ENCODE peak calls at places on chromosomes 16 and 17, in eight cellular contexts. One of them, this sample, is unnamed.

GRCh38 chr17:2635675-2636074 is 42.2 kb downstream of the PAFAH1B1 start:
- DNase-seq in Calu3: no peak
- DNase-seq in CD8-positive, alpha-beta T cell: no peak
- DNase-seq in CD8-positive, alpha-beta memory T cell: no peak
- DNase-seq in left lobe of liver: no peak
- DNase-seq in dorsolateral prefrontal cortex: no peak
- DNase-seq in A549: no peak
- DNase-seq in stimulated activated CD4-positive, alpha-beta T cell treated with anti-CD3 and anti-CD28 coated beads, Interleukin-12 subunit alpha, Interleukin-12 subunit beta, amount 100 ng/mL, for 48 hours: no peak
- DNase-seq in this sample: no peak

GRCh38 chr16:89687092-89687940 is 827 bp downstream of the CDK10 start:
- DNase-seq in Calu3: peak
- DNase-seq in CD8-positive, alpha-beta T cell: no peak
- DNase-seq in CD8-positive, alpha-beta memory T cell: no peak
- DNase-seq in left lobe of liver: peak
- DNase-seq in dorsolateral prefrontal cortex: no peak
- DNase-seq in A549: peak
- DNase-seq in stimulated activated CD4-positive, alpha-beta T cell treated with anti-CD3 and anti-CD28 coated beads, Interleukin-12 subunit alpha, Interleukin-12 subunit beta, amount 100 ng/mL, for 48 hours: no peak
- DNase-seq in this sample: peak

GRCh38 chr16:8959921-8960787 is 3.6 kb downstream of the USP7 start:
- DNase-seq in Calu3: no peak
- DNase-seq in CD8-positive, alpha-beta T cell: no peak
- DNase-seq in CD8-positive, alpha-beta memory T cell: no peak
- DNase-seq in left lobe of liver: no peak
- DNase-seq in dorsolateral prefrontal cortex: no peak
- DNase-seq in A549: no peak
- DNase-seq in stimulated activated CD4-positive, alpha-beta T cell treated with anti-CD3 and anti-CD28 coated beads, Interleukin-12 subunit alpha, Interleukin-12 subunit beta, amount 100 ng/mL, for 48 hours: no peak
- DNase-seq in this sample: no peak

GRCh38 chr17:4998027-4998665 is 396 bp downstream of the KIF1C start:
- DNase-seq in Calu3: no peak
- DNase-seq in CD8-positive, alpha-beta T cell: no peak
- DNase-seq in CD8-positive, alpha-beta memory T cell: no peak
- DNase-seq in left lobe of liver: peak
- DNase-seq in dorsolateral prefrontal cortex: no peak
- DNase-seq in A549: peak
- DNase-seq in stimulated activated CD4-positive, alpha-beta T cell treated with anti-CD3 and anti-CD28 coated beads, Interleukin-12 subunit alpha, Interleukin-12 subunit beta, amount 100 ng/mL, for 48 hours: no peak
- DNase-seq in this sample: no peak

GRCh38 chr17:41060052-41060604 is at the start of gene KRTAP2-3:
- DNase-seq in Calu3: peak
- DNase-seq in CD8-positive, alpha-beta T cell: no peak
- DNase-seq in CD8-positive, alpha-beta memory T cell: no peak
- DNase-seq in left lobe of liver: no peak
- DNase-seq in dorsolateral prefrontal cortex: no peak
- DNase-seq in A549: peak
- DNase-seq in stimulated activated CD4-positive, alpha-beta T cell treated with anti-CD3 and anti-CD28 coated beads, Interleukin-12 subunit alpha, Interleukin-12 subunit beta, amount 100 ng/mL, for 48 hours: no peak
- DNase-seq in this sample: peak

GRCh38 chr16:24748242-24748641 is 18.8 kb downstream of the TNRC6A start:
- DNase-seq in Calu3: peak
- DNase-seq in CD8-positive, alpha-beta T cell: no peak
- DNase-seq in CD8-positive, alpha-beta memory T cell: no peak
- DNase-seq in left lobe of liver: no peak
- DNase-seq in dorsolateral prefrontal cortex: no peak
- DNase-seq in A549: peak
- DNase-seq in stimulated activated CD4-positive, alpha-beta T cell treated with anti-CD3 and anti-CD28 coated beads, Interleukin-12 subunit alpha, Interleukin-12 subunit beta, amount 100 ng/mL, for 48 hours: no peak
- DNase-seq in this sample: peak

GRCh38 chr17:15930426-15930825 is 14.5 kb upstream of the ADORA2B start:
- DNase-seq in Calu3: no peak
- DNase-seq in CD8-positive, alpha-beta T cell: no peak
- DNase-seq in CD8-positive, alpha-beta memory T cell: no peak
- DNase-seq in left lobe of liver: no peak
- DNase-seq in dorsolateral prefrontal cortex: no peak
- DNase-seq in A549: no peak
- DNase-seq in stimulated activated CD4-positive, alpha-beta T cell treated with anti-CD3 and anti-CD28 coated beads, Interleukin-12 subunit alpha, Interleukin-12 subunit beta, amount 100 ng/mL, for 48 hours: no peak
- DNase-seq in this sample: no peak

GRCh38 chr16:4113358-4114256 is 2.6 kb downstream of the ADCY9 start:
- DNase-seq in Calu3: no peak
- DNase-seq in CD8-positive, alpha-beta T cell: no peak
- DNase-seq in CD8-positive, alpha-beta memory T cell: no peak
- DNase-seq in left lobe of liver: peak
- DNase-seq in dorsolateral prefrontal cortex: no peak
- DNase-seq in A549: no peak
- DNase-seq in stimulated activated CD4-positive, alpha-beta T cell treated with anti-CD3 and anti-CD28 coated beads, Interleukin-12 subunit alpha, Interleukin-12 subunit beta, amount 100 ng/mL, for 48 hours: no peak
- DNase-seq in this sample: no peak

GRCh38 chr17:57130708-57131461 is 45.8 kb downstream of the AKAP1 start:
- DNase-seq in Calu3: peak
- DNase-seq in CD8-positive, alpha-beta T cell: peak
- DNase-seq in CD8-positive, alpha-beta memory T cell: peak
- DNase-seq in left lobe of liver: peak
- DNase-seq in dorsolateral prefrontal cortex: peak
- DNase-seq in A549: peak
- DNase-seq in stimulated activated CD4-positive, alpha-beta T cell treated with anti-CD3 and anti-CD28 coated beads, Interleukin-12 subunit alpha, Interleukin-12 subunit beta, amount 100 ng/mL, for 48 hours: peak
- DNase-seq in this sample: peak

GRCh38 chr17:29840884-29841283 is 89.1 kb downstream of the SSH2 start:
- DNase-seq in Calu3: no peak
- DNase-seq in CD8-positive, alpha-beta T cell: no peak
- DNase-seq in CD8-positive, alpha-beta memory T cell: no peak
- DNase-seq in left lobe of liver: no peak
- DNase-seq in dorsolateral prefrontal cortex: no peak
- DNase-seq in A549: no peak
- DNase-seq in stimulated activated CD4-positive, alpha-beta T cell treated with anti-CD3 and anti-CD28 coated beads, Interleukin-12 subunit alpha, Interleukin-12 subunit beta, amount 100 ng/mL, for 48 hours: no peak
- DNase-seq in this sample: peak

GRCh38 chr16:58054289-58054688 is 28.7 kb downstream of the MMP15 start:
- DNase-seq in Calu3: no peak
- DNase-seq in CD8-positive, alpha-beta T cell: no peak
- DNase-seq in CD8-positive, alpha-beta memory T cell: no peak
- DNase-seq in left lobe of liver: no peak
- DNase-seq in dorsolateral prefrontal cortex: no peak
- DNase-seq in A549: no peak
- DNase-seq in stimulated activated CD4-positive, alpha-beta T cell treated with anti-CD3 and anti-CD28 coated beads, Interleukin-12 subunit alpha, Interleukin-12 subunit beta, amount 100 ng/mL, for 48 hours: no peak
- DNase-seq in this sample: no peak

GRCh38 chr16:50197582-50197981 is 44.5 kb downstream of the TENT4B start:
- DNase-seq in Calu3: no peak
- DNase-seq in CD8-positive, alpha-beta T cell: no peak
- DNase-seq in CD8-positive, alpha-beta memory T cell: no peak
- DNase-seq in left lobe of liver: no peak
- DNase-seq in dorsolateral prefrontal cortex: no peak
- DNase-seq in A549: no peak
- DNase-seq in stimulated activated CD4-positive, alpha-beta T cell treated with anti-CD3 and anti-CD28 coated beads, Interleukin-12 subunit alpha, Interleukin-12 subunit beta, amount 100 ng/mL, for 48 hours: no peak
- DNase-seq in this sample: no peak

GRCh38 chr17:34858941-34859562 is 102.2 kb downstream of the CCT6B start:
- DNase-seq in Calu3: no peak
- DNase-seq in CD8-positive, alpha-beta T cell: no peak
- DNase-seq in CD8-positive, alpha-beta memory T cell: no peak
- DNase-seq in left lobe of liver: no peak
- DNase-seq in dorsolateral prefrontal cortex: no peak
- DNase-seq in A549: no peak
- DNase-seq in stimulated activated CD4-positive, alpha-beta T cell treated with anti-CD3 and anti-CD28 coated beads, Interleukin-12 subunit alpha, Interleukin-12 subunit beta, amount 100 ng/mL, for 48 hours: no peak
- DNase-seq in this sample: no peak

GRCh38 chr16:14559809-14560227 is 70.2 kb downstream of the PARN start:
- DNase-seq in Calu3: no peak
- DNase-seq in CD8-positive, alpha-beta T cell: no peak
- DNase-seq in CD8-positive, alpha-beta memory T cell: no peak
- DNase-seq in left lobe of liver: peak
- DNase-seq in dorsolateral prefrontal cortex: no peak
- DNase-seq in A549: peak
- DNase-seq in stimulated activated CD4-positive, alpha-beta T cell treated with anti-CD3 and anti-CD28 coated beads, Interleukin-12 subunit alpha, Interleukin-12 subunit beta, amount 100 ng/mL, for 48 hours: no peak
- DNase-seq in this sample: no peak

GRCh38 chr16:31507617-31507928 is 618 bp downstream of the RUSF1 start:
- DNase-seq in Calu3: no peak
- DNase-seq in CD8-positive, alpha-beta T cell: no peak
- DNase-seq in CD8-positive, alpha-beta memory T cell: no peak
- DNase-seq in left lobe of liver: no peak
- DNase-seq in dorsolateral prefrontal cortex: no peak
- DNase-seq in A549: no peak
- DNase-seq in stimulated activated CD4-positive, alpha-beta T cell treated with anti-CD3 and anti-CD28 coated beads, Interleukin-12 subunit alpha, Interleukin-12 subunit beta, amount 100 ng/mL, for 48 hours: no peak
- DNase-seq in this sample: no peak

GRCh38 chr17:32102172-32102571 is 40.1 kb upstream of the RHOT1 start:
- DNase-seq in Calu3: no peak
- DNase-seq in CD8-positive, alpha-beta T cell: no peak
- DNase-seq in CD8-positive, alpha-beta memory T cell: no peak
- DNase-seq in left lobe of liver: no peak
- DNase-seq in dorsolateral prefrontal cortex: no peak
- DNase-seq in A549: no peak
- DNase-seq in stimulated activated CD4-positive, alpha-beta T cell treated with anti-CD3 and anti-CD28 coated beads, Interleukin-12 subunit alpha, Interleukin-12 subunit beta, amount 100 ng/mL, for 48 hours: no peak
- DNase-seq in this sample: no peak

GRCh38 chr17:76554131-76554530 is 14.3 kb downstream of the PRCD start:
- DNase-seq in Calu3: no peak
- DNase-seq in CD8-positive, alpha-beta T cell: no peak
- DNase-seq in CD8-positive, alpha-beta memory T cell: no peak
- DNase-seq in left lobe of liver: peak
- DNase-seq in dorsolateral prefrontal cortex: peak
- DNase-seq in A549: no peak
- DNase-seq in stimulated activated CD4-positive, alpha-beta T cell treated with anti-CD3 and anti-CD28 coated beads, Interleukin-12 subunit alpha, Interleukin-12 subunit beta, amount 100 ng/mL, for 48 hours: no peak
- DNase-seq in this sample: peak

GRCh38 chr16:71853413-71853812 is 7.6 kb downstream of the ATXN1L start:
- DNase-seq in Calu3: no peak
- DNase-seq in CD8-positive, alpha-beta T cell: no peak
- DNase-seq in CD8-positive, alpha-beta memory T cell: no peak
- DNase-seq in left lobe of liver: no peak
- DNase-seq in dorsolateral prefrontal cortex: no peak
- DNase-seq in A549: no peak
- DNase-seq in stimulated activated CD4-positive, alpha-beta T cell treated with anti-CD3 and anti-CD28 coated beads, Interleukin-12 subunit alpha, Interleukin-12 subunit beta, amount 100 ng/mL, for 48 hours: no peak
- DNase-seq in this sample: no peak

GRCh38 chr17:78307887-78308633 is 51.8 kb downstream of the SOCS3 start:
- DNase-seq in Calu3: no peak
- DNase-seq in CD8-positive, alpha-beta T cell: no peak
- DNase-seq in CD8-positive, alpha-beta memory T cell: no peak
- DNase-seq in left lobe of liver: peak
- DNase-seq in dorsolateral prefrontal cortex: no peak
- DNase-seq in A549: no peak
- DNase-seq in stimulated activated CD4-positive, alpha-beta T cell treated with anti-CD3 and anti-CD28 coated beads, Interleukin-12 subunit alpha, Interleukin-12 subunit beta, amount 100 ng/mL, for 48 hours: no peak
- DNase-seq in this sample: no peak

GRCh38 chr16:57530104-57530522 is 6.3 kb downstream of the CCDC102A start:
- DNase-seq in Calu3: peak
- DNase-seq in CD8-positive, alpha-beta T cell: peak
- DNase-seq in CD8-positive, alpha-beta memory T cell: peak
- DNase-seq in left lobe of liver: peak
- DNase-seq in dorsolateral prefrontal cortex: peak
- DNase-seq in A549: no peak
- DNase-seq in stimulated activated CD4-positive, alpha-beta T cell treated with anti-CD3 and anti-CD28 coated beads, Interleukin-12 subunit alpha, Interleukin-12 subunit beta, amount 100 ng/mL, for 48 hours: peak
- DNase-seq in this sample: peak

GRCh38 chr17:19546289-19547065 is 12.8 kb downstream of the SLC47A1 start:
- DNase-seq in Calu3: peak
- DNase-seq in CD8-positive, alpha-beta T cell: no peak
- DNase-seq in CD8-positive, alpha-beta memory T cell: no peak
- DNase-seq in left lobe of liver: peak
- DNase-seq in dorsolateral prefrontal cortex: no peak
- DNase-seq in A549: no peak
- DNase-seq in stimulated activated CD4-positive, alpha-beta T cell treated with anti-CD3 and anti-CD28 coated beads, Interleukin-12 subunit alpha, Interleukin-12 subunit beta, amount 100 ng/mL, for 48 hours: no peak
- DNase-seq in this sample: no peak

GRCh38 chr16:88973007-88973410 is 4.0 kb downstream of the CBFA2T3 start:
- DNase-seq in Calu3: no peak
- DNase-seq in CD8-positive, alpha-beta T cell: no peak
- DNase-seq in CD8-positive, alpha-beta memory T cell: no peak
- DNase-seq in left lobe of liver: no peak
- DNase-seq in dorsolateral prefrontal cortex: no peak
- DNase-seq in A549: no peak
- DNase-seq in stimulated activated CD4-positive, alpha-beta T cell treated with anti-CD3 and anti-CD28 coated beads, Interleukin-12 subunit alpha, Interleukin-12 subunit beta, amount 100 ng/mL, for 48 hours: no peak
- DNase-seq in this sample: no peak

GRCh38 chr17:65194670-65195334 is 57.6 kb downstream of the RGS9 start:
- DNase-seq in Calu3: no peak
- DNase-seq in CD8-positive, alpha-beta T cell: no peak
- DNase-seq in CD8-positive, alpha-beta memory T cell: no peak
- DNase-seq in left lobe of liver: no peak
- DNase-seq in dorsolateral prefrontal cortex: no peak
- DNase-seq in A549: no peak
- DNase-seq in stimulated activated CD4-positive, alpha-beta T cell treated with anti-CD3 and anti-CD28 coated beads, Interleukin-12 subunit alpha, Interleukin-12 subunit beta, amount 100 ng/mL, for 48 hours: no peak
- DNase-seq in this sample: no peak

GRCh38 chr17:78341559-78342437 is 18.1 kb downstream of the SOCS3 start:
- DNase-seq in Calu3: peak
- DNase-seq in CD8-positive, alpha-beta T cell: no peak
- DNase-seq in CD8-positive, alpha-beta memory T cell: no peak
- DNase-seq in left lobe of liver: peak
- DNase-seq in dorsolateral prefrontal cortex: no peak
- DNase-seq in A549: peak
- DNase-seq in stimulated activated CD4-positive, alpha-beta T cell treated with anti-CD3 and anti-CD28 coated beads, Interleukin-12 subunit alpha, Interleukin-12 subunit beta, amount 100 ng/mL, for 48 hours: no peak
- DNase-seq in this sample: peak

GRCh38 chr17:57541472-57542394 is 203.4 kb downstream of the CCDC182 start:
- DNase-seq in Calu3: no peak
- DNase-seq in CD8-positive, alpha-beta T cell: no peak
- DNase-seq in CD8-positive, alpha-beta memory T cell: no peak
- DNase-seq in left lobe of liver: no peak
- DNase-seq in dorsolateral prefrontal cortex: no peak
- DNase-seq in A549: peak
- DNase-seq in stimulated activated CD4-positive, alpha-beta T cell treated with anti-CD3 and anti-CD28 coated beads, Interleukin-12 subunit alpha, Interleukin-12 subunit beta, amount 100 ng/mL, for 48 hours: no peak
- DNase-seq in this sample: no peak

GRCh38 chr17:73305845-73306836 is 5.7 kb downstream of the CDC42EP4 start:
- DNase-seq in Calu3: no peak
- DNase-seq in CD8-positive, alpha-beta T cell: no peak
- DNase-seq in CD8-positive, alpha-beta memory T cell: no peak
- DNase-seq in left lobe of liver: no peak
- DNase-seq in dorsolateral prefrontal cortex: no peak
- DNase-seq in A549: no peak
- DNase-seq in stimulated activated CD4-positive, alpha-beta T cell treated with anti-CD3 and anti-CD28 coated beads, Interleukin-12 subunit alpha, Interleukin-12 subunit beta, amount 100 ng/mL, for 48 hours: no peak
- DNase-seq in this sample: no peak

GRCh38 chr17:12789976-12790805 is 893 bp downstream of the ARHGAP44 start:
- DNase-seq in Calu3: peak
- DNase-seq in CD8-positive, alpha-beta T cell: no peak
- DNase-seq in CD8-positive, alpha-beta memory T cell: no peak
- DNase-seq in left lobe of liver: no peak
- DNase-seq in dorsolateral prefrontal cortex: no peak
- DNase-seq in A549: no peak
- DNase-seq in stimulated activated CD4-positive, alpha-beta T cell treated with anti-CD3 and anti-CD28 coated beads, Interleukin-12 subunit alpha, Interleukin-12 subunit beta, amount 100 ng/mL, for 48 hours: no peak
- DNase-seq in this sample: peak

GRCh38 chr16:85274924-85275323 is 162.7 kb upstream of the CIBAR2 start:
- DNase-seq in Calu3: no peak
- DNase-seq in CD8-positive, alpha-beta T cell: no peak
- DNase-seq in CD8-positive, alpha-beta memory T cell: no peak
- DNase-seq in left lobe of liver: no peak
- DNase-seq in dorsolateral prefrontal cortex: no peak
- DNase-seq in A549: no peak
- DNase-seq in stimulated activated CD4-positive, alpha-beta T cell treated with anti-CD3 and anti-CD28 coated beads, Interleukin-12 subunit alpha, Interleukin-12 subunit beta, amount 100 ng/mL, for 48 hours: no peak
- DNase-seq in this sample: no peak

GRCh38 chr17:81464586-81464985 is 48.0 kb downstream of the ACTG1 start:
- DNase-seq in Calu3: no peak
- DNase-seq in CD8-positive, alpha-beta T cell: no peak
- DNase-seq in CD8-positive, alpha-beta memory T cell: no peak
- DNase-seq in left lobe of liver: no peak
- DNase-seq in dorsolateral prefrontal cortex: no peak
- DNase-seq in A549: no peak
- DNase-seq in stimulated activated CD4-positive, alpha-beta T cell treated with anti-CD3 and anti-CD28 coated beads, Interleukin-12 subunit alpha, Interleukin-12 subunit beta, amount 100 ng/mL, for 48 hours: no peak
- DNase-seq in this sample: no peak

GRCh38 chr16:27189335-27189972 is 13.9 kb upstream of the KDM8 start:
- DNase-seq in Calu3: no peak
- DNase-seq in CD8-positive, alpha-beta T cell: no peak
- DNase-seq in CD8-positive, alpha-beta memory T cell: no peak
- DNase-seq in left lobe of liver: peak
- DNase-seq in dorsolateral prefrontal cortex: no peak
- DNase-seq in A549: no peak
- DNase-seq in stimulated activated CD4-positive, alpha-beta T cell treated with anti-CD3 and anti-CD28 coated beads, Interleukin-12 subunit alpha, Interleukin-12 subunit beta, amount 100 ng/mL, for 48 hours: no peak
- DNase-seq in this sample: no peak

GRCh38 chr17:4230142-4230541 is 33.6 kb downstream of the ANKFY1 start:
- DNase-seq in Calu3: no peak
- DNase-seq in CD8-positive, alpha-beta T cell: no peak
- DNase-seq in CD8-positive, alpha-beta memory T cell: no peak
- DNase-seq in left lobe of liver: no peak
- DNase-seq in dorsolateral prefrontal cortex: no peak
- DNase-seq in A549: peak
- DNase-seq in stimulated activated CD4-positive, alpha-beta T cell treated with anti-CD3 and anti-CD28 coated beads, Interleukin-12 subunit alpha, Interleukin-12 subunit beta, amount 100 ng/mL, for 48 hours: no peak
- DNase-seq in this sample: peak

GRCh38 chr17:81294512-81295030 is 536 bp downstream of the SLC38A10 start:
- DNase-seq in Calu3: peak
- DNase-seq in CD8-positive, alpha-beta T cell: no peak
- DNase-seq in CD8-positive, alpha-beta memory T cell: no peak
- DNase-seq in left lobe of liver: peak
- DNase-seq in dorsolateral prefrontal cortex: peak
- DNase-seq in A549: no peak
- DNase-seq in stimulated activated CD4-positive, alpha-beta T cell treated with anti-CD3 and anti-CD28 coated beads, Interleukin-12 subunit alpha, Interleukin-12 subunit beta, amount 100 ng/mL, for 48 hours: no peak
- DNase-seq in this sample: peak

GRCh38 chr17:16935786-16936185 is 36.1 kb downstream of the TNFRSF13B start:
- DNase-seq in Calu3: no peak
- DNase-seq in CD8-positive, alpha-beta T cell: no peak
- DNase-seq in CD8-positive, alpha-beta memory T cell: no peak
- DNase-seq in left lobe of liver: peak
- DNase-seq in dorsolateral prefrontal cortex: no peak
- DNase-seq in A549: no peak
- DNase-seq in stimulated activated CD4-positive, alpha-beta T cell treated with anti-CD3 and anti-CD28 coated beads, Interleukin-12 subunit alpha, Interleukin-12 subunit beta, amount 100 ng/mL, for 48 hours: no peak
- DNase-seq in this sample: no peak

GRCh38 chr16:56332464-56333079 is 92.8 kb downstream of the AMFR start:
- DNase-seq in Calu3: peak
- DNase-seq in CD8-positive, alpha-beta T cell: no peak
- DNase-seq in CD8-positive, alpha-beta memory T cell: no peak
- DNase-seq in left lobe of liver: peak
- DNase-seq in dorsolateral prefrontal cortex: peak
- DNase-seq in A549: peak
- DNase-seq in stimulated activated CD4-positive, alpha-beta T cell treated with anti-CD3 and anti-CD28 coated beads, Interleukin-12 subunit alpha, Interleukin-12 subunit beta, amount 100 ng/mL, for 48 hours: no peak
- DNase-seq in this sample: peak

This sample was measured in kidney tubule cell.